ENCODE peak calls at places on chromosome 5, in six cellular contexts. W is stimulated activated CD8-positive, alpha-beta memory T cell treated with anti-CD3 and anti-CD28 coated beads, Interleukin-12 subunit alpha, Interleukin-12 subunit beta, amount 100 ng/mL, for 1 hour; A is progenitor cell of endocrine pancreas; N is mesenteric fat pad; D is NCI-H460; K is EH. U is an unnamed sample.
A peak's percentile ranks its signal among the peaks of the same experiment; 100 is the strongest.

GRCh38 chr5:23419115-23419514 is 88.3 kb upstream of the PRDM9 start:
- DNase-seq in W (no peak), A (no peak), N (no peak), D (no peak), K (no peak), U (no peak)

GRCh38 chr5:163569284-163569683 is 63.9 kb downstream of the MAT2B start:
- DNase-seq in W (no peak), A (no peak), N (no peak), D (peak; percentile 23), K (peak; percentile 19), U (no peak)

GRCh38 chr5:173627860-173628392 is 11.5 kb upstream of the BOD1 start:
- DNase-seq in W (no peak), A (no peak), N (no peak), D (no peak), K (no peak), U (peak; percentile 87)

GRCh38 chr5:127450046-127450445 is 67.4 kb upstream of the PRRC1 start:
- DNase-seq in W (no peak), A (no peak), N (no peak), D (no peak), K (no peak), U (no peak)

GRCh38 chr5:175657593-175658271 is at the start of gene HRH2:
- DNase-seq in W (no peak), A (peak; percentile 25), N (peak; percentile 89), D (no peak), K (no peak), U (peak; percentile 13)

GRCh38 chr5:72598461-72599433 is 91.5 kb upstream of the ZNF366 start:
- DNase-seq in W (no peak), A (no peak), N (no peak), D (no peak), K (peak; percentile 87), U (no peak)

GRCh38 chr5:37751227-37751626 is 88.6 kb downstream of the GDNF start:
- DNase-seq in W (no peak), A (no peak), N (no peak), D (no peak), K (peak; percentile 63), U (no peak)

GRCh38 chr5:36928947-36929346 is 52.4 kb downstream of the NIPBL start:
- DNase-seq in W (no peak), A (no peak), N (no peak), D (no peak), K (peak; percentile 82), U (no peak)

GRCh38 chr5:17169507-17169906 is 47.9 kb upstream of the BASP1 start:
- DNase-seq in W (no peak), A (no peak), N (no peak), D (no peak), K (peak; percentile 92), U (no peak)

GRCh38 chr5:169906745-169907649 is 73.3 kb downstream of the INSYN2B start:
- DNase-seq in W (no peak), A (no peak), N (no peak), D (no peak), K (peak; percentile 37), U (no peak)

GRCh38 chr5:110751902-110752762 is 13.3 kb downstream of the SLC25A46 start:
- DNase-seq in W (no peak), A (no peak), N (no peak), D (no peak), K (peak; percentile 16), U (no peak)

GRCh38 chr5:142797420-142797819 is 27.2 kb downstream of the ARHGAP26 start:
- DNase-seq in W (no peak), A (no peak), N (no peak), D (no peak), K (no peak), U (no peak)

GRCh38 chr5:91179018-91179417 is 204.1 kb downstream of the ARRDC3 start:
- DNase-seq in W (no peak), A (no peak), N (no peak), D (no peak), K (peak; percentile 32), U (no peak)

GRCh38 chr5:147431586-147431985 is 78.3 kb downstream of the DPYSL3 start:
- DNase-seq in W (no peak), A (no peak), N (no peak), D (no peak), K (no peak), U (no peak)

GRCh38 chr5:33287242-33287641 is 153.5 kb upstream of the TARS1 start:
- DNase-seq in W (no peak), A (no peak), N (no peak), D (no peak), K (no peak), U (no peak)

GRCh38 chr5:128446-128845 is 36.5 kb downstream of the PLEKHG4B start:
- DNase-seq in W (no peak), A (no peak), N (no peak), D (no peak), K (peak; percentile 21), U (no peak)

GRCh38 chr5:14741721-14742426 is 77.4 kb downstream of the OTULIN start:
- DNase-seq in W (no peak), A (no peak), N (no peak), D (no peak), K (no peak), U (no peak)

GRCh38 chr5:137651022-137651421 is 84.9 kb downstream of the KLHL3 start:
- DNase-seq in W (no peak), A (no peak), N (no peak), D (no peak), K (no peak), U (no peak)

GRCh38 chr5:73967347-73967746 is 341.4 kb downstream of the ARHGEF28 start:
- DNase-seq in W (no peak), A (no peak), N (no peak), D (no peak), K (no peak), U (no peak)

GRCh38 chr5:157544623-157544989 is 31.0 kb downstream of the ADAM19 start:
- DNase-seq in W (no peak), A (no peak), N (no peak), D (no peak), K (no peak), U (no peak)

GRCh38 chr5:141825241-141825671 is 53.0 kb downstream of the PCDH1 start:
- DNase-seq in W (no peak), A (no peak), N (no peak), D (no peak), K (no peak), U (no peak)

GRCh38 chr5:54547711-54548250 is 30.2 kb downstream of the SNX18 start:
- DNase-seq in W (no peak), A (no peak), N (no peak), D (peak; percentile 72), K (peak; percentile 90), U (no peak)

GRCh38 chr5:72415926-72416325 is 91.3 kb downstream of the ZNF366 start:
- DNase-seq in W (no peak), A (no peak), N (no peak), D (no peak), K (no peak), U (no peak)

GRCh38 chr5:112142769-112143270 is 276.3 kb downstream of the EPB41L4A start:
- DNase-seq in W (no peak), A (no peak), N (no peak), D (no peak), K (peak; percentile 61), U (no peak)

GRCh38 chr5:108696951-108697715 is 50.6 kb upstream of the FER start:
- DNase-seq in W (no peak), A (no peak), N (no peak), D (no peak), K (no peak), U (no peak)

GRCh38 chr5:114335391-114335790 is 26.5 kb upstream of the KCNN2 start:
- DNase-seq in W (no peak), A (no peak), N (no peak), D (no peak), K (peak; percentile 88), U (no peak)

GRCh38 chr5:9230355-9230754 is 315.5 kb downstream of the SEMA5A start:
- DNase-seq in W (no peak), A (no peak), N (no peak), D (no peak), K (no peak), U (no peak)

GRCh38 chr5:1525624-1525985 is 1.8 kb upstream of the LPCAT1 start:
- DNase-seq in W (no peak), A (no peak), N (no peak), D (no peak), K (no peak), U (no peak)

GRCh38 chr5:105168806-105169205 is 1606.2 kb upstream of the NUDT12 start:
- DNase-seq in W (no peak), A (no peak), N (no peak), D (no peak), K (no peak), U (no peak)

GRCh38 chr5:57505640-57506039 is 23.0 kb upstream of the ACTBL2 start:
- DNase-seq in W (no peak), A (no peak), N (no peak), D (no peak), K (no peak), U (no peak)

GRCh38 chr5:143316844-143317631 is 86.4 kb downstream of the NR3C1 start:
- DNase-seq in W (no peak), A (no peak), N (no peak), D (no peak), K (peak; percentile 51), U (no peak)

U was measured in globus pallidus.